ENCODE peak calls at places on chromosomes 6 and 20, in four cellular contexts. One of them, this sample, is unnamed.

GRCh38 chr20:34179636-34180360 is 61.4 kb upstream of the ASIP start:
- DNase-seq in GM12878: no peak
- DNase-seq in HepG2: no peak
- DNase-seq in H1: no peak
- DNase-seq in this sample: no peak

GRCh38 chr6:30042476-30042875 is 18.6 kb upstream of the POLR1H start:
- DNase-seq in GM12878: no peak
- DNase-seq in HepG2: no peak
- DNase-seq in H1: no peak
- DNase-seq in this sample: no peak

GRCh38 chr6:142945446-142946180 is 637 bp upstream of the HIVEP2 start:
- DNase-seq in GM12878: no peak
- DNase-seq in HepG2: no peak
- DNase-seq in H1: no peak
- DNase-seq in this sample: no peak

GRCh38 chr6:12504325-12504966 is 212.1 kb upstream of the PHACTR1 start:
- DNase-seq in GM12878: peak; percentile 32
- DNase-seq in HepG2: peak; percentile 47
- DNase-seq in H1: no peak
- DNase-seq in this sample: peak; percentile 9

GRCh38 chr6:163793584-163793983 is 379.1 kb downstream of the QKI start:
- DNase-seq in GM12878: no peak
- DNase-seq in HepG2: peak; percentile 10
- DNase-seq in H1: no peak
- DNase-seq in this sample: no peak

GRCh38 chr20:52268184-52268583 is 76.6 kb upstream of the ZFP64 start:
- DNase-seq in GM12878: no peak
- DNase-seq in HepG2: no peak
- DNase-seq in H1: no peak
- DNase-seq in this sample: no peak

GRCh38 chr6:45001663-45002062 is 326.5 kb upstream of the RUNX2 start:
- DNase-seq in GM12878: peak; percentile 52
- DNase-seq in HepG2: no peak
- DNase-seq in H1: no peak
- DNase-seq in this sample: no peak

GRCh38 chr6:26056583-26057350 is 30.5 kb upstream of the HFE start:
- DNase-seq in GM12878: no peak
- DNase-seq in HepG2: peak; percentile 56
- DNase-seq in H1: no peak
- DNase-seq in this sample: no peak

GRCh38 chr6:96153775-96154174 is 138.0 kb downstream of the FUT9 start:
- DNase-seq in GM12878: no peak
- DNase-seq in HepG2: no peak
- DNase-seq in H1: no peak
- DNase-seq in this sample: no peak

GRCh38 chr6:46128476-46128875 is 1.3 kb upstream of the ENPP4 start:
- DNase-seq in GM12878: no peak
- DNase-seq in HepG2: no peak
- DNase-seq in H1: no peak
- DNase-seq in this sample: no peak

GRCh38 chr6:69861986-69862385 is 4.4 kb upstream of the COL19A1 start:
- DNase-seq in GM12878: no peak
- DNase-seq in HepG2: no peak
- DNase-seq in H1: no peak
- DNase-seq in this sample: no peak

GRCh38 chr6:27592481-27593199 is 119.7 kb upstream of the ZNF184 start:
- DNase-seq in GM12878: peak; percentile 89
- DNase-seq in HepG2: peak; percentile 84
- DNase-seq in H1: no peak
- DNase-seq in this sample: no peak

GRCh38 chr6:2085657-2086056 is 159.7 kb downstream of the GMDS start:
- DNase-seq in GM12878: no peak
- DNase-seq in HepG2: no peak
- DNase-seq in H1: no peak
- DNase-seq in this sample: no peak

GRCh38 chr6:102126488-102126887 is 733.0 kb downstream of the GRIK2 start:
- DNase-seq in GM12878: no peak
- DNase-seq in HepG2: peak; percentile 15
- DNase-seq in H1: no peak
- DNase-seq in this sample: no peak

GRCh38 chr6:136547336-136547735 is 2.9 kb downstream of the MAP7 start:
- DNase-seq in GM12878: no peak
- DNase-seq in HepG2: no peak
- DNase-seq in H1: no peak
- DNase-seq in this sample: no peak

GRCh38 chr20:56422824-56423189 is 10.7 kb downstream of the CASS4 start:
- DNase-seq in GM12878: no peak
- DNase-seq in HepG2: no peak
- DNase-seq in H1: no peak
- DNase-seq in this sample: no peak

GRCh38 chr6:137412562-137412961 is 81.6 kb downstream of the OLIG3 start:
- DNase-seq in GM12878: no peak
- DNase-seq in HepG2: no peak
- DNase-seq in H1: no peak
- DNase-seq in this sample: no peak

GRCh38 chr6:100999034-100999597 is 118.0 kb upstream of the ASCC3 start:
- DNase-seq in GM12878: no peak
- DNase-seq in HepG2: no peak
- DNase-seq in H1: no peak
- DNase-seq in this sample: no peak
- H3K36me3 ChIP-seq in GM12878: no peaks in the 10 kb centered on the region
- H3K36me3 ChIP-seq in HepG2: no peaks in the 10 kb centered on the region
- H3K36me3 ChIP-seq in H1: no peaks in the 10 kb centered on the region
- H3K36me3 ChIP-seq in this sample: no peaks in the 10 kb centered on the region

GRCh38 chr6:149933461-149933860 is 8.4 kb upstream of the ULBP2 start:
- DNase-seq in GM12878: no peak
- DNase-seq in HepG2: no peak
- DNase-seq in H1: no peak
- DNase-seq in this sample: no peak
- TF ChIP-seq ZNF274 in GM12878: no peak
- TF ChIP-seq ZNF274 in HepG2: no peak
- TF ChIP-seq ZNF274 in H1: no peak
- TF ChIP-seq ZNF274 in this sample: no peak

GRCh38 chr6:149037026-149037734 is 280.3 kb upstream of the TAB2 start:
- DNase-seq in GM12878: no peak
- DNase-seq in HepG2: no peak
- DNase-seq in H1: no peak
- DNase-seq in this sample: no peak
- TF ChIP-seq SUZ12 in GM12878: no peak
- TF ChIP-seq SUZ12 in HepG2: no peak
- TF ChIP-seq SUZ12 in H1: no peak
- TF ChIP-seq SUZ12 in this sample: no peak

GRCh38 chr6:170483413-170483812 is 69.7 kb downstream of the PSMB1 start:
- DNase-seq in GM12878: no peak
- DNase-seq in HepG2: no peak
- DNase-seq in H1: no peak
- DNase-seq in this sample: no peak

GRCh38 chr6:170485159-170485558 is 67.9 kb downstream of the PSMB1 start:
- DNase-seq in GM12878: no peak
- DNase-seq in HepG2: no peak
- DNase-seq in H1: no peak
- DNase-seq in this sample: no peak

GRCh38 chr6:170489836-170490235 is 63.3 kb downstream of the PSMB1 start:
- DNase-seq in GM12878: no peak
- DNase-seq in HepG2: no peak
- DNase-seq in H1: no peak
- DNase-seq in this sample: no peak

GRCh38 chr6:170490259-170490658 is 62.8 kb downstream of the PSMB1 start:
- DNase-seq in GM12878: no peak
- DNase-seq in HepG2: no peak
- DNase-seq in H1: no peak
- DNase-seq in this sample: no peak

DNA sequence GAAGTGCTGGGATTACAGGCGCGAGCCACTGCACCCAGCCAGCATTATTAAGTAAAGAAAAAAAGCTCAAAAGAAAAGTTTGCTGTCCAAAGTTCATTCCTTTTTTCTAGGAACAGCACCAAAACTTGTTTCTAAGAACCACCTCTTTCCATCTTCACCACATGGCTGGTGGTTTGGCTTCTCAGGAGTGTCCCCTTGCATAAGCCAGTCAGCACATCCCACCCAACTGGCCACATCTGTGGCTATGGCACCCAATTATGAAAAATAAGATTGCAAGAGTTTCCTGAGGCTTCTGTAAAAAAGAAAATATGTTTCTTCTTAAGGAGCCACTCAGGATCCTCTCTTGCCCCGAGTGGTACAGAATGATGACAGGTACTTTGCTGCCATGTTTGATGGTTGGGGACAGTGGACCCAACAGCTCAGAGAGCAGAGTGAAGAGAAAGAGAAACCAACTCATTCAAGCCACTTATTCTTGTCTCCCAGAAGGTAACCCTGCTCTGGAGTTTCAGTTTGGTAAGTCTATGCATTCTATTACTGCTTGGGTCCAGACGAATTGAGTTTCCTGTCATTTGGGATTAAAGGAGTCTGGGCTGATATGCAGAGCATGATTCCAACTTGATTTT is 65.3 kb downstream of the PSMB1 start:
- DNase-seq in GM12878: no peak
- DNase-seq in HepG2: no peak
- DNase-seq in H1: no peak
- DNase-seq in this sample: no peak
- H3K36me3 ChIP-seq in GM12878: no peaks in the 10 kb centered on the region
- H3K36me3 ChIP-seq in HepG2: no peaks in the 10 kb centered on the region
- H3K36me3 ChIP-seq in H1: no peaks in the 10 kb centered on the region
- H3K36me3 ChIP-seq in this sample: no peaks in the 10 kb centered on the region

GRCh38 chr20:3586111-3586510 is 77.1 kb downstream of the GFRA4 start:
- DNase-seq in GM12878: no peak
- DNase-seq in HepG2: no peak
- DNase-seq in H1: no peak
- DNase-seq in this sample: no peak

GRCh38 chr20:3592931-3593330 is 70.3 kb downstream of the GFRA4 start:
- DNase-seq in GM12878: no peak
- DNase-seq in HepG2: no peak
- DNase-seq in H1: no peak
- DNase-seq in this sample: no peak

GRCh38 chr20:3595541-3595940 is 67.7 kb downstream of the GFRA4 start:
- DNase-seq in GM12878: no peak
- DNase-seq in HepG2: no peak
- DNase-seq in H1: no peak
- DNase-seq in this sample: no peak

GRCh38 chr20:3590164-3590563 is 73.0 kb downstream of the GFRA4 start:
- DNase-seq in GM12878: no peak
- DNase-seq in HepG2: no peak
- DNase-seq in H1: no peak
- DNase-seq in this sample: no peak
- TF ChIP-seq ZNF274 in GM12878: no peak
- TF ChIP-seq ZNF274 in HepG2: no peak
- TF ChIP-seq ZNF274 in H1: no peak
- TF ChIP-seq ZNF274 in this sample: no peak

GRCh38 chr6:332671-333070 is 40.4 kb downstream of the DUSP22 start:
- DNase-seq in GM12878: no peak
- DNase-seq in HepG2: no peak
- DNase-seq in H1: no peak
- DNase-seq in this sample: no peak

GRCh38 chr6:331622-332521 is 39.6 kb downstream of the DUSP22 start:
- DNase-seq in GM12878: peak; percentile 93
- DNase-seq in HepG2: no peak
- DNase-seq in H1: no peak
- DNase-seq in this sample: no peak

GRCh38 chr6:334536-334935 is 42.2 kb downstream of the DUSP22 start:
- DNase-seq in GM12878: no peak
- DNase-seq in HepG2: no peak
- DNase-seq in H1: no peak
- DNase-seq in this sample: no peak

GRCh38 chr6:335146-335545 is 42.9 kb downstream of the DUSP22 start:
- DNase-seq in GM12878: no peak
- DNase-seq in HepG2: no peak
- DNase-seq in H1: no peak
- DNase-seq in this sample: no peak

GRCh38 chr6:333379-334002 is 41.2 kb downstream of the DUSP22 start:
- DNase-seq in GM12878: no peak
- DNase-seq in HepG2: no peak
- DNase-seq in H1: no peak
- DNase-seq in this sample: no peak
- TF ChIP-seq SUZ12 in GM12878: no peak
- TF ChIP-seq SUZ12 in HepG2: no peak
- TF ChIP-seq SUZ12 in H1: no peak
- TF ChIP-seq SUZ12 in this sample: no peak

DNA sequence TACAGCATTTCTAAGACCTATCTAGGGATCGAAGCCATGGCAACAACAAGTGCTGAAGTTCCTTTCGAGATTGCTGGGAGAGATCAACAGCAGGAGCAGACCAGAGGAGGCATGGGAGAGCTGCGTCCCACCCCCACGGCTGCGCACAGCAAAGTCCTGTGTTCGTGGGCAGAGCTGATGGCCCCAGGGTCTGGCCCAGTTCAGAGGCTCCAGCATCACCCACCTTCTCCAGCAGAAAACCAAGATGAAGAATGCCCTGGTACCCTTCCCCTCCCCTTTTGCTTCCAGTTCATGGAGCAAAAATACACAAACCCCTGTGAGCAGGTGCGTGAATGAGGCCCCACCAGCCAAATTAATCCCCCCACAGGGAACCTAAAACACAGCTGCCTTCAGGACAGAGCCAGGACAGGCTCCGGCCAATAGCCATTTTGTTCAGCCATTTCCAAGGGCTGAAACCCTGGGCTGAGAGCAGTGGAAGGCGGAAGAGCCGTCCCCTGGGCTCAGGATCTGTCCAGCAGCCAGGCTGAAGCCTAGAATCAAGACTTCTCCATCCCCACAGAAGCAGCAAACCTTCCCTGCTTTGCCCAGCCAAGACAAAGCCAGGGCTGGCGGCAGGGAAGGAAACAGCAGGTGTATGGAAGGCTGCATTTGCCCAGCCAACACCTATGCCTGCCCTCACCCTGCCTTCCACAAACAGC is 102.8 kb downstream of the PREX1 start:
- DNase-seq in GM12878: no peak
- DNase-seq in HepG2: no peak
- DNase-seq in H1: no peak
- DNase-seq in this sample: no peak
- H3K36me3 ChIP-seq in GM12878: peaks cover 32% of the 10 kb centered on the region
- H3K36me3 ChIP-seq in HepG2: no peaks in the 10 kb centered on the region
- H3K36me3 ChIP-seq in H1: no peaks in the 10 kb centered on the region
- H3K36me3 ChIP-seq in this sample: peaks cover 10% of the 10 kb centered on the region

GRCh38 chr20:658731-659291 is 5.8 kb upstream of the SRXN1 start:
- DNase-seq in GM12878: no peak
- DNase-seq in HepG2: no peak
- DNase-seq in H1: no peak
- DNase-seq in this sample: no peak
- TF ChIP-seq ZNF274 in GM12878: no peak
- TF ChIP-seq ZNF274 in HepG2: no peak
- TF ChIP-seq ZNF274 in H1: no peak
- TF ChIP-seq ZNF274 in this sample: no peak

DNA sequence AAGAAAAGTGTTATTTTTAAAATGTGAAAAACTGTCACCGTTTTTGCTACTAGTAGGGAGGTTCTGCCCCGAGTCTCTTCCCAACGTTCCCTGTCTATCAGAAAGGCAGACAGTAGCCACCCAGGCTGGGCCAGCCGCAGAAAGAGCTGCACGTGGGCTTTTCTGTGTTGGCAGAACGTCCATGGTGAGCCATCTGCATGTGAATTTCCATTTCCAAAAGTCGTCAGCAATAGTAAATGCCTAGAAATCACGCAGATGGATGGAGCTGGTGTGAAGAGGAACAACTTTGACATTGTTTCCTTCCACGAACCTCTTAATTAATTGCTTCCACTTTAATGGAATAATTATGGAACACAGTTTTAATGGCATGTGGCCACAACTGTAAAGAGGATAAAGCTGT is 97.5 kb downstream of the FAM120B start:
- DNase-seq in GM12878: no peak
- DNase-seq in HepG2: no peak
- DNase-seq in H1: no peak
- DNase-seq in this sample: no peak
- TF ChIP-seq SUZ12 in GM12878: no peak
- TF ChIP-seq SUZ12 in HepG2: no peak
- TF ChIP-seq SUZ12 in H1: no peak
- TF ChIP-seq SUZ12 in this sample: no peak

This sample was measured in NT2/D1.